ENCODE peak calls at places on chromosomes 7 and 10, in five cellular contexts. C is natural killer cell treated with Interleukin-12 subunit alpha and Interleukin-12 subunit beta and Interleukin-15 and Interleukin-18, amount 100 ng/mL, for 72 hours; W is A172; Q is activated CD4-positive, alpha-beta T cell treated with anti-CD3 and anti-CD28 coated beads for 24 hours; J is renal cortical epithelial cell. V is an unnamed sample.

GRCh38 chr10:15144788-15145187 is 23.7 kb downstream of the NMT2 start:
- DNase-seq in C (no peak), W (no peak), Q (no peak), J (no peak), V (no peak)

GRCh38 chr7:70640266-70640833 is 491.6 kb upstream of the GALNT17 start:
- DNase-seq in C (no peak), W (no peak), Q (no peak), J (peak; percentile 13), V (no peak)

GRCh38 chr7:148286150-148286549 is 304.4 kb upstream of the C7orf33 start:
- DNase-seq in C (no peak), W (peak; percentile 21), Q (no peak), J (no peak), V (no peak)

GRCh38 chr7:102106625-102107024 is 180.0 kb upstream of the SH2B2 start:
- DNase-seq in C (no peak), W (no peak), Q (no peak), J (no peak), V (no peak)

GRCh38 chr7:141551080-141551772 is at the start of gene AGK:
- DNase-seq in C (peak; percentile 85), W (peak; percentile 40), Q (peak; percentile 63), J (peak; percentile 29), V (peak; percentile 77)

GRCh38 chr7:80027616-80028173 is 106.9 kb upstream of the GNAI1 start:
- DNase-seq in C (no peak), W (no peak), Q (no peak), J (no peak), V (no peak)

GRCh38 chr7:108310351-108310750 is 145.9 kb downstream of the NRCAM start:
- DNase-seq in C (no peak), W (no peak), Q (no peak), J (peak; percentile 77), V (no peak)

GRCh38 chr10:7424315-7424714 is 13.5 kb upstream of the SFMBT2 start:
- DNase-seq in C (peak; percentile 68), W (no peak), Q (no peak), J (no peak), V (no peak)

GRCh38 chr10:119441151-119441821 is 101.2 kb downstream of the RGS10 start:
- DNase-seq in C (peak; percentile 54), W (no peak), Q (no peak), J (peak; percentile 64), V (no peak)

GRCh38 chr7:131765575-131765974 is 209.1 kb upstream of the PODXL start:
- DNase-seq in C (no peak), W (no peak), Q (no peak), J (no peak), V (no peak)

GRCh38 chr10:98486421-98486820 is 39.7 kb upstream of the HPS1 start:
- DNase-seq in C (no peak), W (peak; percentile 54), Q (no peak), J (no peak), V (no peak)

GRCh38 chr10:6274040-6274439 is 71.3 kb downstream of the PFKFB3 start:
- DNase-seq in C (no peak), W (no peak), Q (no peak), J (peak; percentile 57), V (no peak)

GRCh38 chr7:125661677-125662076 is 732.1 kb upstream of the POT1 start:
- DNase-seq in C (no peak), W (no peak), Q (no peak), J (no peak), V (no peak)

GRCh38 chr7:132899833-132900232 is 182.1 kb downstream of the CHCHD3 start:
- DNase-seq in C (no peak), W (no peak), Q (no peak), J (no peak), V (no peak)

GRCh38 chr7:139358541-139359365 is 941 bp upstream of the LUC7L2 start:
- DNase-seq in C (peak; percentile 63), W (peak; percentile 21), Q (peak; percentile 15), J (peak; percentile 59), V (no peak)

GRCh38 chr7:741191-741671 is 14.2 kb upstream of the PRKAR1B start:
- DNase-seq in C (no peak), W (no peak), Q (no peak), J (no peak), V (no peak)

GRCh38 chr7:102080371-102081243 is 206.1 kb upstream of the SH2B2 start:
- DNase-seq in C (no peak), W (no peak), Q (no peak), J (no peak), V (no peak)

GRCh38 chr7:136251826-136252225 is 274.7 kb upstream of the MTPN start:
- DNase-seq in C (no peak), W (peak; percentile 26), Q (no peak), J (no peak), V (no peak)

GRCh38 chr7:73850781-73851207 is 8.5 kb upstream of the METTL27 start:
- DNase-seq in C (peak; percentile 29), W (peak; percentile 99), Q (no peak), J (peak; percentile 100), V (no peak)

GRCh38 chr10:51422311-51423120 is 276.9 kb downstream of the CSTF2T start:
- DNase-seq in C (peak; percentile 64), W (peak; percentile 1), Q (no peak), J (peak; percentile 39), V (peak; percentile 54)

GRCh38 chr7:74479066-74479781 is 25.5 kb downstream of the GTF2IRD1 start:
- DNase-seq in C (no peak), W (peak; percentile 77), Q (no peak), J (peak; percentile 76), V (no peak)

GRCh38 chr7:105664816-105665525 is 83.7 kb upstream of the EFCAB10 start:
- DNase-seq in C (no peak), W (peak; percentile 88), Q (no peak), J (peak; percentile 46), V (no peak)

GRCh38 chr7:41425926-41426325 is 277.0 kb downstream of the INHBA start:
- DNase-seq in C (no peak), W (peak; percentile 60), Q (no peak), J (peak; percentile 55), V (no peak)

GRCh38 chr10:91022924-91023707 is 102.2 kb upstream of the ANKRD1 start:
- DNase-seq in C (no peak), W (no peak), Q (no peak), J (no peak), V (no peak)

GRCh38 chr10:13310518-13311176 is 10.8 kb upstream of the PHYH start:
- DNase-seq in C (no peak), W (no peak), Q (no peak), J (peak; percentile 51), V (no peak)

GRCh38 chr7:155129186-155129585 is 59.1 kb downstream of the HTR5A start:
- DNase-seq in C (no peak), W (no peak), Q (no peak), J (no peak), V (no peak)

GRCh38 chr10:132861884-132862461 is 76.0 kb upstream of the NKX6-2 start:
- DNase-seq in C (no peak), W (no peak), Q (no peak), J (no peak), V (no peak)

V was measured in neural crest cell.